ENCODE peak calls at places on chromosomes 6 and 20, in six cellular contexts. Z is ELR; S is A172; U is stimulated activated CD4-positive, alpha-beta T cell treated with anti-CD3 and anti-CD28 coated beads, Interleukin-4, amount 100 ng/mL, for 24 hours; E is activated T-helper 1 cell treated with anti-CD3 and anti-CD28 coated beads, Interleukin-2, amount 50 U/mL, for 16 hours; G is BE2C. X is an unnamed sample.

GRCh38 chr6:31792741-31793140 is 2.8 kb downstream of the VARS1 start:
- DNase-seq in G (no peak), U (no peak), S (peak; percentile 85), Z (peak; percentile 93), E (no peak), X (peak; percentile 96)

GRCh38 chr20:45629496-45630100 is at the start of gene WFDC10A:
- DNase-seq in E (no peak), S (peak; percentile 73), U (peak; percentile 32), Z (peak; percentile 81), G (peak; percentile 32), X (peak; percentile 79)

GRCh38 chr6:111423960-111424846 is 58.8 kb downstream of the REV3L start:
- DNase-seq in S (no peak), U (no peak), G (peak; percentile 67), Z (peak; percentile 23), E (no peak), X (peak; percentile 65)

GRCh38 chr20:48722737-48723191 is 105.0 kb downstream of the PREX1 start:
- DNase-seq in S (peak; percentile 35), Z (peak; percentile 29), E (no peak), U (no peak), G (no peak), X (peak; percentile 51)

GRCh38 chr20:54172856-54173652 is 732 bp downstream of the CYP24A1 start:
- DNase-seq in G (no peak), U (no peak), Z (no peak), E (no peak), S (no peak), X (no peak)

GRCh38 chr6:6486595-6486994 is 101.9 kb upstream of the LY86 start:
- DNase-seq in U (no peak), G (no peak), Z (no peak), E (no peak), S (no peak), X (no peak)

GRCh38 chr6:41548098-41548840 is 2.1 kb downstream of the FOXP4 start:
- DNase-seq in Z (no peak), U (peak; percentile 60), E (no peak), S (no peak), G (no peak), X (no peak)

GRCh38 chr6:81906709-81907204 is 154.3 kb upstream of the TENT5A start:
- DNase-seq in S (no peak), E (no peak), U (no peak), Z (no peak), G (no peak), X (no peak)

GRCh38 chr6:11404845-11405244 is 132.7 kb upstream of the TMEM170B start:
- DNase-seq in S (no peak), Z (no peak), U (no peak), E (no peak), G (no peak), X (no peak)

GRCh38 chr6:101232946-101233345 is 160.6 kb upstream of the GRIK2 start:
- DNase-seq in U (no peak), E (no peak), Z (no peak), S (no peak), G (no peak), X (no peak)

GRCh38 chr6:16476861-16477260 is 238.5 kb downstream of the GMPR start:
- DNase-seq in S (no peak), G (no peak), E (no peak), U (no peak), Z (no peak), X (no peak)

GRCh38 chr6:35439308-35439707 is 12.8 kb upstream of the FANCE start:
- DNase-seq in U (no peak), E (no peak), S (no peak), Z (no peak), G (no peak), X (no peak)

GRCh38 chr6:225907-226306 is 66.4 kb upstream of the DUSP22 start:
- DNase-seq in E (no peak), G (no peak), S (no peak), Z (no peak), U (no peak), X (no peak)

GRCh38 chr20:32271620-32272019 is 5.8 kb upstream of the KIF3B start:
- DNase-seq in Z (no peak), G (no peak), U (no peak), S (no peak), E (no peak), X (no peak)

GRCh38 chr6:144036064-144036873 is 28.2 kb upstream of the PLAGL1 start:
- DNase-seq in Z (peak; percentile 37), G (no peak), S (no peak), E (no peak), U (no peak), X (no peak)

GRCh38 chr6:76418657-76419217 is 346.3 kb upstream of the IMPG1 start:
- DNase-seq in E (no peak), Z (no peak), U (no peak), G (no peak), S (peak; percentile 25), X (no peak)

GRCh38 chr6:111607279-111607678 is 1.6 kb upstream of the TRAF3IP2 start:
- DNase-seq in U (no peak), E (no peak), S (no peak), Z (no peak), G (no peak), X (no peak)

GRCh38 chr6:118770835-118771234 is 119.4 kb upstream of the CEP85L start:
- DNase-seq in Z (no peak), G (no peak), E (no peak), U (no peak), S (no peak), X (no peak)

GRCh38 chr20:4571759-4572531 is 149.8 kb upstream of the PRND start:
- DNase-seq in S (no peak), G (no peak), E (no peak), U (no peak), Z (no peak), X (peak; percentile 52)

GRCh38 chr6:90599151-90599550 is 12.3 kb upstream of the MAP3K7 start:
- DNase-seq in Z (no peak), S (no peak), G (no peak), E (no peak), U (no peak), X (no peak)

GRCh38 chr6:129206761-129207330 is 323.9 kb downstream of the LAMA2 start:
- DNase-seq in Z (no peak), G (no peak), S (no peak), E (no peak), U (no peak), X (no peak)

GRCh38 chr20:44945261-44945660 is 14.9 kb downstream of the TOMM34 start:
- DNase-seq in G (no peak), S (no peak), Z (no peak), E (no peak), U (no peak), X (no peak)

GRCh38 chr6:13522639-13523038 is 35.2 kb upstream of the GFOD1 start:
- DNase-seq in E (no peak), U (no peak), Z (peak; percentile 88), G (no peak), S (peak; percentile 14), X (peak; percentile 76)

GRCh38 chr6:6940031-6940664 is 167.6 kb upstream of the RREB1 start:
- DNase-seq in S (no peak), Z (no peak), G (no peak), E (no peak), U (no peak), X (no peak)

GRCh38 chr20:56810141-56810540 is 181.0 kb downstream of the TFAP2C start:
- DNase-seq in S (no peak), G (no peak), E (no peak), Z (no peak), U (no peak), X (no peak)

GRCh38 chr6:101011165-101011564 is 130.0 kb upstream of the ASCC3 start:
- DNase-seq in G (no peak), E (no peak), Z (peak; percentile 6), U (no peak), S (peak; percentile 2), X (peak; percentile 74)

GRCh38 chr20:22617160-22617559 is 32.8 kb upstream of the FOXA2 start:
- DNase-seq in E (no peak), Z (no peak), U (no peak), S (peak; percentile 73), G (no peak), X (peak; percentile 34)

X was measured in PC-3.